ENCODE peak calls at places on chromosome 21, in nine cellular contexts. Y is KBM-7, E is NCI-H1092, G is tibial nerve, P is NCI-H446, Z is hepatic stellate cell, U is astrocyte of the spinal cord, R is HTR-8/SVneo, D is NCI-H748 treated with DMSO at 0.1 percent for 48 hours. M is an unnamed sample.
A peak's percentile ranks its signal among the peaks of the same experiment; 100 is the strongest.

GRCh38 chr21:39036581-39036980 is 146.7 kb downstream of the PSMG1 start:
- DNase-seq in E (no peak), Y (no peak), U (no peak), D (no peak), G (no peak), Z (no peak), R (no peak), P (no peak), M (no peak)

GRCh38 chr21:43600642-43601397 is 58.5 kb downstream of the HSF2BP start:
- DNase-seq in R (peak; percentile 78), Z (peak; percentile 85), G (no peak), E (no peak), Y (no peak), U (peak; percentile 96), P (no peak), D (no peak), M (peak; percentile 60)

GRCh38 chr21:45029298-45029967 is 44.9 kb upstream of the ADARB1 start:
- DNase-seq in D (peak; percentile 33), U (peak; percentile 65), R (no peak), G (peak; percentile 19), Z (no peak), E (peak; percentile 5), P (no peak), Y (no peak), M (no peak)

GRCh38 chr21:33042812-33043211 is 17.1 kb downstream of the OLIG2 start:
- DNase-seq in E (no peak), U (peak; percentile 95), R (peak; percentile 76), Y (no peak), P (peak; percentile 40), Z (peak; percentile 64), G (no peak), D (no peak), M (peak; percentile 47)

GRCh38 chr21:41827951-41828883 is 50.9 kb downstream of the PRDM15 start:
- DNase-seq in E (no peak), Y (no peak), G (no peak), R (peak; percentile 17), Z (no peak), D (no peak), U (no peak), P (no peak), M (no peak)

GRCh38 chr21:25636727-25637126 is 2.3 kb upstream of the JAM2 start:
- DNase-seq in G (no peak), Y (no peak), Z (no peak), P (no peak), U (no peak), D (no peak), R (no peak), E (no peak), M (no peak)

GRCh38 chr21:42198949-42199348 is 20.0 kb upstream of the ABCG1 start:
- DNase-seq in Z (no peak), Y (no peak), R (no peak), D (no peak), U (peak; percentile 25), P (no peak), G (no peak), E (no peak), M (no peak)

GRCh38 chr21:46108827-46109226 is 10.9 kb downstream of the COL6A2 start:
- DNase-seq in D (no peak), Z (no peak), Y (no peak), G (no peak), P (no peak), E (no peak), R (no peak), U (no peak), M (no peak)

GRCh38 chr21:45528028-45528705 is 14.1 kb downstream of the SLC19A1 start:
- DNase-seq in Y (no peak), D (no peak), U (no peak), G (no peak), R (no peak), P (no peak), E (no peak), Z (no peak), M (no peak)

GRCh38 chr21:42230636-42231035 is 11.7 kb downstream of the ABCG1 start:
- DNase-seq in D (no peak), R (no peak), P (no peak), G (no peak), Z (no peak), U (no peak), Y (no peak), E (no peak), M (no peak)

GRCh38 chr21:45509566-45510465 is 32.4 kb downstream of the SLC19A1 start:
- DNase-seq in P (no peak), D (no peak), E (no peak), G (no peak), U (no peak), R (no peak), Y (no peak), Z (no peak), M (no peak)

M was measured in NCI-H1694 treated with DMSO at 0.1 percent for 48 hours.